ENCODE peak calls at places on chromosome 3, in four cellular contexts. T is HepG2, Q is A549, W is HEK293T. U is an unnamed sample.

GRCh38 chr3:119891944-119892721 is 110.2 kb downstream of the NR1I2 start:
- DNase-seq in T (peak), Q (peak), W (peak), U (peak)

GRCh38 chr3:182533394-182533793 is 259.9 kb upstream of the ATP11B start:
- DNase-seq in T (peak), Q (peak), W (no peak), U (no peak)

GRCh38 chr3:114323546-114324254 is 29.9 kb downstream of the TIGIT start:
- DNase-seq in T (no peak), Q (peak), W (no peak), U (no peak)

GRCh38 chr3:27366062-27366591 is 3.1 kb downstream of the NEK10 start:
- DNase-seq in T (peak), Q (no peak), W (no peak), U (no peak)

GRCh38 chr3:151925876-151926275 is 52.4 kb downstream of the SUCNR1 start:
- DNase-seq in T (no peak), Q (peak), W (no peak), U (peak)

GRCh38 chr3:12896206-12896697 is 54.9 kb upstream of the RPL32 start:
- DNase-seq in T (no peak), Q (no peak), W (no peak), U (peak)

GRCh38 chr3:98701276-98701675 is 61.9 kb upstream of the ST3GAL6 start:
- DNase-seq in T (no peak), Q (no peak), W (no peak), U (no peak)

GRCh38 chr3:193124861-193125260 is 116.2 kb upstream of the PLAAT1 start:
- DNase-seq in T (no peak), Q (no peak), W (no peak), U (no peak)

GRCh38 chr3:179801263-179801662 is 148.4 kb downstream of the USP13 start:
- DNase-seq in T (peak), Q (no peak), W (no peak), U (peak)

GRCh38 chr3:52769786-52770445 is 824 bp downstream of the NEK4 start:
- DNase-seq in T (no peak), Q (no peak), W (peak), U (no peak)

GRCh38 chr3:61772439-61772838 is 211.1 kb downstream of the PTPRG start:
- DNase-seq in T (no peak), Q (no peak), W (no peak), U (peak)

GRCh38 chr3:65974505-65974904 is 64.2 kb downstream of the MAGI1 start:
- DNase-seq in T (no peak), Q (no peak), W (no peak), U (no peak)

GRCh38 chr3:14133876-14134275 is 9.0 kb downstream of the TMEM43 start:
- DNase-seq in T (no peak), Q (no peak), W (no peak), U (peak)

GRCh38 chr3:152779649-152780048 is 55.3 kb upstream of the P2RY1 start:
- DNase-seq in T (no peak), Q (no peak), W (no peak), U (no peak)

GRCh38 chr3:171428321-171428787 is 31.9 kb downstream of the TNIK start:
- DNase-seq in T (no peak), Q (no peak), W (no peak), U (no peak)

GRCh38 chr3:20096135-20096685 is 56.0 kb downstream of the KAT2B start:
- DNase-seq in T (no peak), Q (no peak), W (no peak), U (peak)
- TF ChIP-seq BHLHE40 in T (no peak), Q (no peak), W (no peak), U (no peak)

GRCh38 chr3:10520118-10520517 is 14.7 kb upstream of the ATP2B2 start:
- DNase-seq in T (no peak), Q (no peak), W (no peak), U (no peak)

GRCh38 chr3:10517616-10518015 is 12.2 kb upstream of the ATP2B2 start:
- DNase-seq in T (no peak), Q (no peak), W (no peak), U (no peak)

GRCh38 chr3:10519236-10519635 is 13.8 kb upstream of the ATP2B2 start:
- DNase-seq in T (no peak), Q (no peak), W (no peak), U (no peak)

GRCh38 chr3:10516835-10517465 is 11.6 kb upstream of the ATP2B2 start:
- DNase-seq in T (no peak), Q (no peak), W (no peak), U (no peak)

GRCh38 chr3:10518506-10519150 is 13.2 kb upstream of the ATP2B2 start:
- DNase-seq in T (no peak), Q (no peak), W (no peak), U (peak)
- TF ChIP-seq BHLHE40 in T (no peak), Q (no peak), W (no peak), U (no peak)

GRCh38 chr3:90069748-90070147 is 962.3 kb downstream of the EPHA3 start:
- DNase-seq in T (no peak), Q (no peak), W (no peak), U (no peak)
- TF ChIP-seq BHLHE40 in T (no peak), Q (no peak), W (no peak), U (no peak)

GRCh38 chr3:1017879-1018278 is 74.9 kb upstream of the CNTN6 start:
- DNase-seq in T (no peak), Q (no peak), W (no peak), U (no peak)
- TF ChIP-seq BHLHE40 in T (no peak), Q (no peak), W (no peak), U (no peak)

GRCh38 chr3:37999836-38000235 is 9.2 kb downstream of the VILL start:
- DNase-seq in T (no peak), Q (no peak), W (no peak), U (no peak)
- TF ChIP-seq BHLHE40 in T (no peak), Q (no peak), W (no peak), U (no peak)

DNA sequence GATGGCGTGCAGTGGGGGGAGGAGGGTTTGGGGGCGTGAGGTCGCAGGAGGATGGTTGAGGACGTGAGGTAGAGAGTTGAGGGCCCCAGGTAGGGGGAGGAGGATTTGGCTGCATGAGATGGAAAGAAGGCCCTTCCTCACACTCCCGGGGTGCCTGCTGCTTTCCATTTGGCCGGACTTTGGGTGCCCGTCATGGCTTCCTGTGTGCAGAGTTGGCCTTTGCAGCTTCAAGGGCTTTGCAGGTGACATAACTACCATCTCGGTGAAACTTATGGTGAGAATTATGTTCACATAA is 1.7 kb downstream of the MLF1 start:
- DNase-seq in T (no peak), Q (no peak), W (no peak), U (no peak)
- TF ChIP-seq BHLHE40 in T (no peak), Q (no peak), W (no peak), U (no peak)

U was measured in IMR-90.